ENCODE peak calls at places on chromosomes 11 and 22, in ten cellular contexts. Y is SJSA1, E is cardiac muscle cell, A is left ventricle myocardium inferior, S is sigmoid colon, X is HCT116, T is coronary artery, B is breast epithelium, N is mesendoderm, G is neural progenitor cell. Q is an unnamed sample.

GRCh38 chr11:126548576-126549272 is 193.2 kb downstream of the ST3GAL4 start:
- DNase-seq in Y (no peak), E (no peak), A (no peak), S (no peak), X (no peak), T (no peak), B (no peak), N (no peak), G (no peak), Q (no peak)

GRCh38 chr22:31262369-31263133 is 29.7 kb downstream of the PIK3IP1 start:
- DNase-seq in Y (no peak), E (no peak), A (no peak), S (no peak), X (no peak), T (no peak), B (no peak), N (no peak), G (no peak), Q (no peak)

GRCh38 chr22:36977401-36977861 is 41.8 kb downstream of the TST start:
- DNase-seq in Y (peak), E (peak), A (peak), S (peak), X (no peak), T (no peak), B (peak), N (peak), G (peak), Q (no peak)

GRCh38 chr22:38882480-38882879 is 10.5 kb upstream of the CBX6 start:
- DNase-seq in Y (no peak), E (peak), A (no peak), S (no peak), X (no peak), T (peak), B (no peak), N (no peak), G (no peak), Q (no peak)

GRCh38 chr11:1150769-1151365 is 6.9 kb upstream of the MUC5AC start:
- DNase-seq in Y (peak), E (peak), A (peak), S (no peak), X (no peak), T (peak), B (no peak), N (no peak), G (no peak), Q (no peak)

GRCh38 chr11:73467505-73467904 is 91.3 kb downstream of the RELT start:
- DNase-seq in Y (no peak), E (no peak), A (no peak), S (no peak), X (no peak), T (no peak), B (no peak), N (no peak), G (peak), Q (no peak)

GRCh38 chr11:72222106-72222891 is 2.3 kb upstream of the INPPL1 start:
- DNase-seq in Y (no peak), E (no peak), A (no peak), S (no peak), X (no peak), T (no peak), B (no peak), N (peak), G (peak), Q (no peak)

GRCh38 chr22:42645341-42645937 is 3.8 kb downstream of the CYB5R3 start:
- DNase-seq in Y (no peak), E (no peak), A (peak), S (no peak), X (no peak), T (no peak), B (peak), N (no peak), G (no peak), Q (no peak)

GRCh38 chr11:117572671-117573070 is 224.3 kb downstream of the DSCAML1 start:
- DNase-seq in Y (no peak), E (no peak), A (no peak), S (no peak), X (no peak), T (no peak), B (no peak), N (peak), G (no peak), Q (no peak)

GRCh38 chr11:126431401-126432064 is 76.0 kb downstream of the ST3GAL4 start:
- DNase-seq in Y (peak), E (peak), A (peak), S (peak), X (no peak), T (no peak), B (no peak), N (no peak), G (no peak), Q (no peak)

GRCh38 chr11:19892387-19892786 is 179.8 kb downstream of the NAV2 start:
- DNase-seq in Y (no peak), E (no peak), A (no peak), S (no peak), X (no peak), T (no peak), B (no peak), N (peak), G (no peak), Q (no peak)

GRCh38 chr11:110763249-110764011 is 51.2 kb upstream of the ARHGAP20 start:
- DNase-seq in Y (peak), E (peak), A (no peak), S (no peak), X (no peak), T (no peak), B (no peak), N (no peak), G (no peak), Q (no peak)

GRCh38 chr11:96284917-96285316 is 58.1 kb downstream of the MAML2 start:
- DNase-seq in Y (no peak), E (no peak), A (no peak), S (no peak), X (no peak), T (no peak), B (no peak), N (no peak), G (no peak), Q (no peak)

GRCh38 chr22:30865656-30866055 is 102.9 kb downstream of the MORC2 start:
- DNase-seq in Y (no peak), E (no peak), A (no peak), S (peak), X (no peak), T (peak), B (no peak), N (no peak), G (no peak), Q (no peak)

GRCh38 chr11:26551186-26551801 is 20.8 kb downstream of the MUC15 start:
- DNase-seq in Y (peak), E (peak), A (no peak), S (no peak), X (no peak), T (no peak), B (no peak), N (peak), G (no peak), Q (no peak)

GRCh38 chr11:15826826-15827225 is 529.5 kb downstream of the SOX6 start:
- DNase-seq in Y (peak), E (peak), A (peak), S (no peak), X (peak), T (no peak), B (no peak), N (peak), G (peak), Q (no peak)

GRCh38 chr11:94774345-94774744 is 6.2 kb downstream of the AMOTL1 start:
- DNase-seq in Y (no peak), E (no peak), A (no peak), S (no peak), X (no peak), T (no peak), B (no peak), N (no peak), G (no peak), Q (no peak)

GRCh38 chr11:77179681-77180080 is 51.6 kb downstream of the MYO7A start:
- DNase-seq in Y (no peak), E (no peak), A (no peak), S (no peak), X (no peak), T (no peak), B (no peak), N (no peak), G (no peak), Q (no peak)

GRCh38 chr22:35337932-35338331 is 38.2 kb downstream of the TOM1 start:
- DNase-seq in Y (no peak), E (no peak), A (no peak), S (no peak), X (no peak), T (no peak), B (no peak), N (peak), G (no peak), Q (no peak)

GRCh38 chr22:40031766-40032470 is 37.2 kb downstream of the FAM83F start:
- DNase-seq in Y (no peak), E (no peak), A (no peak), S (peak), X (no peak), T (no peak), B (no peak), N (no peak), G (no peak), Q (no peak)

GRCh38 chr11:61054927-61055562 is 47.2 kb upstream of the CD5 start:
- DNase-seq in Y (no peak), E (no peak), A (no peak), S (peak), X (no peak), T (peak), B (no peak), N (no peak), G (no peak), Q (no peak)

GRCh38 chr11:61814242-61814957 is 2.4 kb downstream of the FADS1 start:
- DNase-seq in Y (no peak), E (peak), A (no peak), S (no peak), X (peak), T (no peak), B (no peak), N (peak), G (peak), Q (no peak)

GRCh38 chr11:9753031-9753430 is 89.2 kb downstream of the SWAP70 start:
- DNase-seq in Y (peak), E (peak), A (no peak), S (no peak), X (no peak), T (no peak), B (no peak), N (no peak), G (no peak), Q (no peak)

GRCh38 chr11:129972596-129972995 is 30.0 kb downstream of the PRDM10 start:
- DNase-seq in Y (no peak), E (no peak), A (no peak), S (no peak), X (no peak), T (no peak), B (no peak), N (no peak), G (peak), Q (no peak)

GRCh38 chr22:17700778-17701177 is 62.2 kb downstream of the BCL2L13 start:
- DNase-seq in Y (no peak), E (peak), A (no peak), S (no peak), X (no peak), T (no peak), B (no peak), N (peak), G (no peak), Q (no peak)

GRCh38 chr11:35235944-35236666 is 97.1 kb downstream of the CD44 start:
- DNase-seq in Y (no peak), E (no peak), A (no peak), S (no peak), X (peak), T (no peak), B (peak), N (no peak), G (no peak), Q (no peak)

GRCh38 chr11:1502971-1503707 is 16.6 kb upstream of the MOB2 start:
- DNase-seq in Y (no peak), E (no peak), A (peak), S (peak), X (no peak), T (no peak), B (peak), N (no peak), G (no peak), Q (no peak)

GRCh38 chr11:48103621-48104561 is 112.7 kb upstream of the OR4B1 start:
- DNase-seq in Y (peak), E (peak), A (no peak), S (no peak), X (no peak), T (peak), B (no peak), N (no peak), G (no peak), Q (no peak)

GRCh38 chr11:108802492-108802891 is 137.6 kb downstream of the DDX10 start:
- DNase-seq in Y (no peak), E (no peak), A (no peak), S (no peak), X (no peak), T (no peak), B (no peak), N (no peak), G (no peak), Q (no peak)

GRCh38 chr11:47502767-47503166 is 50.2 kb downstream of the CELF1 start:
- DNase-seq in Y (no peak), E (no peak), A (no peak), S (no peak), X (no peak), T (no peak), B (no peak), N (no peak), G (no peak), Q (no peak)

GRCh38 chr22:48576333-48577013 is 1251.2 kb downstream of the BRD1 start:
- DNase-seq in Y (peak), E (no peak), A (no peak), S (no peak), X (no peak), T (no peak), B (no peak), N (peak), G (peak), Q (no peak)

GRCh38 chr11:797300-798092 is 585 bp downstream of the SLC25A22 start:
- DNase-seq in Y (peak), E (peak), A (peak), S (peak), X (no peak), T (peak), B (no peak), N (peak), G (peak), Q (peak)

GRCh38 chr11:80899381-80899780 is 1458.6 kb upstream of the TENM4 start:
- DNase-seq in Y (no peak), E (peak), A (no peak), S (no peak), X (no peak), T (no peak), B (no peak), N (no peak), G (no peak), Q (no peak)

GRCh38 chr11:111259871-111260270 is 14.3 kb downstream of the POU2AF2 start:
- DNase-seq in Y (no peak), E (no peak), A (no peak), S (no peak), X (no peak), T (no peak), B (no peak), N (no peak), G (no peak), Q (no peak)

GRCh38 chr11:3953327-3953726 is 97.9 kb downstream of the STIM1 start:
- DNase-seq in Y (no peak), E (no peak), A (no peak), S (no peak), X (no peak), T (no peak), B (no peak), N (no peak), G (no peak), Q (no peak)

GRCh38 chr11:40328890-40329617 is 1130.4 kb downstream of the LRRC4C start:
- DNase-seq in Y (peak), E (peak), A (peak), S (peak), X (no peak), T (no peak), B (peak), N (peak), G (no peak), Q (no peak)

GRCh38 chr11:31995525-31996123 is 95.2 kb upstream of the RCN1 start:
- DNase-seq in Y (no peak), E (peak), A (no peak), S (no peak), X (no peak), T (no peak), B (no peak), N (no peak), G (no peak), Q (no peak)

GRCh38 chr11:76830639-76831312 is 29.9 kb upstream of the ACER3 start:
- DNase-seq in Y (no peak), E (peak), A (no peak), S (no peak), X (no peak), T (no peak), B (no peak), N (peak), G (no peak), Q (no peak)

GRCh38 chr11:95330332-95330731 is 99.3 kb upstream of the SESN3 start:
- DNase-seq in Y (no peak), E (no peak), A (no peak), S (no peak), X (no peak), T (no peak), B (no peak), N (peak), G (no peak), Q (no peak)

GRCh38 chr22:33472462-33473344 is 414.5 kb upstream of the SYN3 start:
- DNase-seq in Y (peak), E (no peak), A (no peak), S (no peak), X (no peak), T (no peak), B (no peak), N (no peak), G (no peak), Q (no peak)

GRCh38 chr11:83684071-83684470 is 397.9 kb upstream of the CCDC90B start:
- DNase-seq in Y (no peak), E (no peak), A (no peak), S (no peak), X (no peak), T (no peak), B (no peak), N (peak), G (no peak), Q (no peak)

GRCh38 chr11:83681045-83681781 is 395.0 kb upstream of the CCDC90B start:
- DNase-seq in Y (no peak), E (no peak), A (no peak), S (no peak), X (no peak), T (no peak), B (no peak), N (no peak), G (peak), Q (no peak)

GRCh38 chr11:83680351-83680750 is 394.2 kb upstream of the CCDC90B start:
- DNase-seq in Y (no peak), E (no peak), A (no peak), S (no peak), X (no peak), T (no peak), B (no peak), N (peak), G (peak), Q (no peak)

GRCh38 chr11:83682645-83682973 is 396.4 kb upstream of the CCDC90B start:
- DNase-seq in Y (no peak), E (no peak), A (no peak), S (no peak), X (no peak), T (no peak), B (no peak), N (peak), G (no peak), Q (no peak)

GRCh38 chr11:83681944-83682644 is 395.9 kb upstream of the CCDC90B start:
- DNase-seq in Y (no peak), E (no peak), A (no peak), S (no peak), X (no peak), T (no peak), B (no peak), N (no peak), G (no peak), Q (no peak)
- H3K4me3 ChIP-seq in Y (no peak), E (no peak), A (no peak), S (no peak), X (no peak), T (no peak), B (no peak), N (no peak), G (peak), Q (no peak)

GRCh38 chr11:11446967-11447366 is 93.9 kb upstream of the CSNK2A3 start:
- DNase-seq in Y (no peak), E (no peak), A (no peak), S (no peak), X (no peak), T (no peak), B (no peak), N (no peak), G (no peak), Q (no peak)

GRCh38 chr11:11449327-11449726 is 96.3 kb upstream of the CSNK2A3 start:
- DNase-seq in Y (no peak), E (no peak), A (no peak), S (no peak), X (no peak), T (no peak), B (no peak), N (no peak), G (no peak), Q (no peak)

GRCh38 chr11:11451501-11452005 is 98.5 kb upstream of the CSNK2A3 start:
- DNase-seq in Y (peak), E (peak), A (no peak), S (no peak), X (peak), T (no peak), B (no peak), N (peak), G (no peak), Q (no peak)

GRCh38 chr11:11448626-11449025 is 95.6 kb upstream of the CSNK2A3 start:
- DNase-seq in Y (no peak), E (no peak), A (no peak), S (no peak), X (no peak), T (no peak), B (no peak), N (no peak), G (no peak), Q (no peak)

GRCh38 chr11:11450744-11451362 is 97.8 kb upstream of the CSNK2A3 start:
- DNase-seq in Y (peak), E (peak), A (no peak), S (no peak), X (peak), T (no peak), B (no peak), N (peak), G (no peak), Q (no peak)
- H3K27ac ChIP-seq in Y (peak), E (no peak), A (no peak), S (no peak), X (peak), T (peak), B (no peak), N (no peak), G (no peak), Q (no peak)

GRCh38 chr11:14444441-14445189 is 55.0 kb downstream of the COPB1 start:
- DNase-seq in Y (no peak), E (no peak), A (no peak), S (no peak), X (no peak), T (no peak), B (no peak), N (no peak), G (no peak), Q (no peak)
- H3K4me3 ChIP-seq in Y (no peak), E (no peak), A (no peak), S (no peak), X (no peak), T (no peak), B (no peak), N (no peak), G (no peak), Q (no peak)

DNA sequence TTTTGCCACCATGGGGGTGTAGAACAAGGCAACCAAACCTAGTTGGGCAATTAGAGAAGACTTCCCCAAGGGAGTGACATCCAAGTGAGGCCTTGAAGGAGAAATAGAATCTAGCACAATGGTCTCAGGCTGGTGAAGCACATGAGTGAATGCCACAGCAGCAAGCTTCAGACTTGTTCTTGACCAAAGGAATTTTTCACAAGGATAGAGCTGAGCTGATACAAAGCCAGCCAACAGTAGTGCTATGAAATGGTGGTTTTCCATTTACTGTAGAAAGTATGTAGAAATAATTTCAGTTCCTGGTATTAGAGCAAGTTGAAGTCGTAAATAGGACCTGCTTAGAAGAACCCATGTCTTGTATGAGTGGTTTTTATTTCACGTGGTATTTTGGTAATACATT is 148.3 kb upstream of the RASSF10 start:
- DNase-seq in Y (no peak), E (no peak), A (no peak), S (no peak), X (no peak), T (no peak), B (no peak), N (no peak), G (no peak), Q (no peak)
- H3K27ac ChIP-seq in Y (no peak), E (no peak), A (no peak), S (no peak), X (no peak), T (no peak), B (no peak), N (no peak), G (peak), Q (peak)

GRCh38 chr11:66548041-66548440 is 1.3 kb downstream of the ACTN3 start:
- DNase-seq in Y (no peak), E (no peak), A (no peak), S (no peak), X (no peak), T (no peak), B (no peak), N (no peak), G (no peak), Q (no peak)

GRCh38 chr11:66546368-66546965 is at the start of gene ACTN3:
- DNase-seq in Y (no peak), E (peak), A (peak), S (peak), X (no peak), T (peak), B (peak), N (peak), G (peak), Q (no peak)

GRCh38 chr11:66547662-66548009 is 933 bp downstream of the ACTN3 start:
- DNase-seq in Y (no peak), E (no peak), A (no peak), S (no peak), X (no peak), T (no peak), B (no peak), N (no peak), G (peak), Q (no peak)

GRCh38 chr11:66545701-66546367 is at the start of gene ZDHHC24:
- DNase-seq in Y (peak), E (peak), A (peak), S (peak), X (peak), T (peak), B (peak), N (peak), G (peak), Q (peak)

GRCh38 chr11:66546966-66547661 is 411 bp downstream of the ACTN3 start:
- DNase-seq in Y (no peak), E (no peak), A (no peak), S (no peak), X (no peak), T (no peak), B (no peak), N (peak), G (peak), Q (no peak)
- H3K4me3 ChIP-seq in Y (no peak), E (peak), A (peak), S (peak), X (no peak), T (peak), B (peak), N (no peak), G (peak), Q (peak)

GRCh38 chr11:128324531-128325141 is 262.7 kb downstream of the ETS1 start:
- DNase-seq in Y (no peak), E (no peak), A (no peak), S (no peak), X (no peak), T (no peak), B (no peak), N (no peak), G (no peak), Q (no peak)
- H3K27ac ChIP-seq in Y (no peak), E (peak), A (no peak), S (no peak), X (no peak), T (no peak), B (no peak), N (no peak), G (no peak), Q (no peak)

Q was measured in SK-N-MC.